ENCODE peak calls at places on chromosomes 2 and 18, in five cellular contexts. O is GM20000, F is GM12892, W is NCI-H2081, L is mesothelial cell of epicardium. I is an unnamed sample.
A peak's percentile ranks its signal among the peaks of the same experiment; 100 is the strongest.

GRCh38 chr18:36281941-36282340 is 15.6 kb upstream of the FHOD3 start:
- DNase-seq in W (no peak), O (no peak), L (no peak), F (no peak), I (no peak)

GRCh38 chr2:3179208-3179607 is 198.4 kb downstream of the EIPR1 start:
- DNase-seq in F (no peak), L (no peak), O (peak; percentile 21), W (no peak), I (no peak)

GRCh38 chr18:68429809-68430208 is 285.1 kb downstream of the TMX3 start:
- DNase-seq in W (no peak), F (no peak), L (no peak), O (no peak), I (no peak)

GRCh38 chr2:75277111-75277510 is 77.8 kb upstream of the TACR1 start:
- DNase-seq in W (no peak), F (no peak), L (no peak), O (no peak), I (no peak)

GRCh38 chr18:59674534-59674933 is 22.7 kb downstream of the CCBE1 start:
- DNase-seq in F (no peak), L (no peak), W (no peak), O (no peak), I (no peak)

GRCh38 chr2:238286987-238287386 is 1.4 kb downstream of the PER2 start:
- DNase-seq in F (no peak), W (no peak), O (no peak), L (no peak), I (no peak)

GRCh38 chr2:100984892-100985307 is 17.2 kb upstream of the RPL31 start:
- DNase-seq in L (peak; percentile 80), O (peak; percentile 80), W (peak; percentile 51), F (peak; percentile 53), I (peak; percentile 44)

GRCh38 chr2:190277234-190278112 is 42.2 kb downstream of the HIBCH start:
- DNase-seq in W (peak; percentile 18), L (no peak), F (no peak), O (peak; percentile 5), I (peak; percentile 13)

GRCh38 chr2:237449193-237449797 is 35.3 kb upstream of the COL6A3 start:
- DNase-seq in W (no peak), O (no peak), F (no peak), L (no peak), I (no peak)

GRCh38 chr18:46264255-46264654 is 160.1 kb downstream of the HAUS1 start:
- DNase-seq in W (peak; percentile 26), F (no peak), L (no peak), O (no peak), I (no peak)

GRCh38 chr18:58004317-58004716 is 39.7 kb upstream of the NEDD4L start:
- DNase-seq in L (no peak), O (no peak), F (no peak), W (no peak), I (no peak)

GRCh38 chr18:49890041-49890440 is 76.7 kb upstream of the ACAA2 start:
- DNase-seq in L (no peak), W (peak; percentile 79), F (no peak), O (no peak), I (no peak)

GRCh38 chr2:111160758-111161157 is 40.0 kb downstream of the BCL2L11 start:
- DNase-seq in L (no peak), W (no peak), F (no peak), O (no peak), I (no peak)

GRCh38 chr2:161913865-161914264 is 160.2 kb downstream of the DPP4 start:
- DNase-seq in O (no peak), L (no peak), F (no peak), W (no peak), I (no peak)

GRCh38 chr18:11578799-11579198 is 30.6 kb upstream of the SLC35G4 start:
- DNase-seq in O (peak; percentile 21), F (no peak), W (no peak), L (no peak), I (no peak)

GRCh38 chr2:224711381-224711780 is 4.8 kb downstream of the CCDC195 start:
- DNase-seq in F (no peak), O (no peak), L (no peak), W (no peak), I (no peak)

GRCh38 chr18:48884306-48885235 is 66.2 kb downstream of the SMAD7 start:
- DNase-seq in L (no peak), W (no peak), F (no peak), O (no peak), I (no peak)

GRCh38 chr2:203804070-203804469 is 63.5 kb upstream of the CTLA4 start:
- DNase-seq in L (no peak), W (no peak), O (no peak), F (no peak), I (no peak)

GRCh38 chr2:190714958-190715357 is 66.1 kb downstream of the NAB1 start:
- DNase-seq in F (no peak), L (no peak), O (no peak), W (no peak), I (no peak)

GRCh38 chr2:58671675-58672074 is 430.6 kb upstream of the FANCL start:
- DNase-seq in L (no peak), O (no peak), W (no peak), F (no peak), I (no peak)

GRCh38 chr2:74414913-74415761 is 6.3 kb downstream of the C2orf81 start:
- DNase-seq in L (no peak), W (no peak), O (peak; percentile 67), F (no peak), I (no peak)

I was measured in NCI-H2227 treated with DMSO at 0.1 percent for 48 hours.